ENCODE peak calls at places on chromosomes 7 and 10, in six cellular contexts. G is AG10803, Y is IMR-90, P is Panc1, X is suprapubic skin, B is lower leg skin. F is an unnamed sample.

GRCh38 chr7:149569025-149569725 is 71.6 kb upstream of the ZNF746 start:
- DNase-seq in G (peak), Y (peak), P (no peak), X (no peak), B (no peak), F (no peak)

GRCh38 chr10:86711957-86712708 is 43.8 kb downstream of the LDB3 start:
- DNase-seq in B (peak), P (no peak), G (peak), Y (peak), X (peak), F (peak)

GRCh38 chr7:35875292-35875691 is 74.4 kb downstream of the SEPTIN7 start:
- DNase-seq in P (no peak), X (no peak), G (peak), Y (peak), B (no peak), F (peak)

GRCh38 chr7:140646931-140647647 is 6.5 kb upstream of the DENND2A start:
- DNase-seq in Y (peak), G (no peak), X (peak), P (no peak), B (no peak), F (peak)

GRCh38 chr10:118543714-118544400 is 51.6 kb downstream of the PRLHR start:
- DNase-seq in G (peak), B (no peak), X (no peak), P (peak), Y (peak), F (peak)

GRCh38 chr7:159128767-159129166 is 15.9 kb downstream of the VIPR2 start:
- DNase-seq in G (no peak), P (no peak), Y (no peak), B (no peak), X (peak), F (no peak)

GRCh38 chr7:92874567-92874966 is 38.2 kb upstream of the CDK6 start:
- DNase-seq in G (no peak), Y (peak), P (no peak), X (no peak), B (no peak), F (peak)

GRCh38 chr7:41492603-41493002 is 210.3 kb downstream of the INHBA start:
- DNase-seq in X (no peak), B (no peak), P (no peak), Y (no peak), G (no peak), F (no peak)

GRCh38 chr7:144709066-144709465 is 126.8 kb downstream of the TPK1 start:
- DNase-seq in B (no peak), P (no peak), X (no peak), G (no peak), Y (no peak), F (no peak)

GRCh38 chr10:60522617-60523016 is 132.9 kb upstream of the ANK3 start:
- DNase-seq in X (no peak), G (no peak), B (no peak), P (no peak), Y (no peak), F (no peak)

GRCh38 chr10:73889014-73889413 is 14.7 kb upstream of the CAMK2G start:
- DNase-seq in Y (peak), P (no peak), X (no peak), G (peak), B (peak), F (peak)

GRCh38 chr7:157502701-157503111 is 165.9 kb downstream of the DNAJB6 start:
- DNase-seq in G (no peak), Y (no peak), X (no peak), B (no peak), P (no peak), F (no peak)

GRCh38 chr7:138197306-138197640 is 121.0 kb downstream of the AKR1D1 start:
- DNase-seq in Y (no peak), G (no peak), P (no peak), B (no peak), X (no peak), F (no peak)

GRCh38 chr10:116848032-116848911 is 1.0 kb upstream of the ENO4 start:
- DNase-seq in B (no peak), X (no peak), Y (no peak), G (peak), P (no peak), F (no peak)

GRCh38 chr7:142668495-142668894 is 80.8 kb upstream of the PRSS1 start:
- DNase-seq in B (no peak), G (no peak), X (no peak), Y (no peak), P (no peak), F (no peak)

GRCh38 chr7:142671506-142671905 is 77.8 kb upstream of the PRSS1 start:
- DNase-seq in G (no peak), P (no peak), Y (no peak), B (no peak), X (no peak), F (no peak)

GRCh38 chr7:142670504-142670903 is 78.8 kb upstream of the PRSS1 start:
- DNase-seq in X (no peak), P (no peak), B (no peak), Y (no peak), G (no peak), F (no peak)

GRCh38 chr7:142669074-142669654 is 80.1 kb upstream of the PRSS1 start:
- DNase-seq in X (no peak), G (peak), Y (peak), B (no peak), P (no peak), F (peak)
- TF ChIP-seq CTCF in X (peak), G (peak), Y (peak), B (no peak), P (no peak), F (peak)

GRCh38 chr7:142787034-142787768 is 16.4 kb downstream of the PRSS2 start:
- DNase-seq in X (no peak), P (no peak), Y (no peak), B (no peak), G (no peak), F (no peak)
- H3K4me3 ChIP-seq in X (no peak), P (no peak), Y (no peak), B (no peak), G (no peak), F (no peak)

GRCh38 chr10:133267829-133268228 is 8.8 kb downstream of the ADAM8 start:
- DNase-seq in G (no peak), P (no peak), X (no peak), Y (no peak), B (no peak), F (no peak)
- TF ChIP-seq CTCF in G (no peak), P (no peak), X (no peak), Y (no peak), B (no peak), F (no peak)

GRCh38 chr10:127776816-127777215 is 39.8 kb downstream of the FOXI2 start:
- DNase-seq in G (no peak), X (no peak), B (no peak), P (no peak), Y (no peak), F (no peak)

DNA sequence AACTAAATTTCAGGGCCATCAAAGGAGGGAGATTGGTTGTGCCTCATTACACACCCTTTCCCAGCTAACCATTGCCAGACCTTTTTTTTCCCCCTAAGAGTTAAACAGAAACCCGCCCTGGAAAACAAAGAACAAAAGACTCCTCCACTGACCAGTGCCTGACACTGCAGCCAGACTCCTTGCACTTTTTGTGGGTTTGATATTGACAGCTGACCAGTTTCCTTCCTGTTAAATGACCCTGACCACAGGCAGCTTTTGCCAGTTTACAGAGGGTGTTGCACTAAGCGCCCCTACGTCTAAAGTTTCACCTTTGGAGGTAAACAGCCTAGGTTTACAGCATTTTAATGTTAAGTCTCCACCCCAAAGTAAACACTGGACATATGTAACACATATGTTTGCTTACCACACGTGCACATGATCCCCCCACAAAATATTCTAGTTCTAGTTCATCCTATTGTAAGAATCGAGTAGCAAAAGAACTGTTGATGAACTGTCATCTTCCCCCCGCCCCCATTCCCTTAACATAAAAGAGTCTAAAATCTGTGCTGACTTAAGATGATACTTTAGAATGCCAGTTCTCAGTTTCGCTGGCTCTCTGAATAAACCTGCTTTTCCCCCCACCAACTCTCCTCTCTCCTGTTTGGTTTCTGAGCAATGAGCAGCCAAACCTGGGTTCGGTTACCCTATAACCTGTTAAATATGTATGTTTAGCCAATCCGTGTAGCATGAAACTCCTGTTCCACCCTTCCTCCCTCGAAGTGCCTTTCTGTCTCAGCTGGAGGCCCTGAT is 38.0 kb downstream of the FOXI2 start:
- DNase-seq in P (no peak), G (no peak), B (no peak), Y (no peak), X (no peak), F (no peak)
- H3K4me3 ChIP-seq in P (no peak), G (no peak), B (no peak), Y (no peak), X (no peak), F (no peak)

GRCh38 chr10:81843042-81843441 is 32.0 kb upstream of the NRG3 start:
- DNase-seq in B (no peak), P (no peak), G (no peak), Y (no peak), X (no peak), F (no peak)

DNA sequence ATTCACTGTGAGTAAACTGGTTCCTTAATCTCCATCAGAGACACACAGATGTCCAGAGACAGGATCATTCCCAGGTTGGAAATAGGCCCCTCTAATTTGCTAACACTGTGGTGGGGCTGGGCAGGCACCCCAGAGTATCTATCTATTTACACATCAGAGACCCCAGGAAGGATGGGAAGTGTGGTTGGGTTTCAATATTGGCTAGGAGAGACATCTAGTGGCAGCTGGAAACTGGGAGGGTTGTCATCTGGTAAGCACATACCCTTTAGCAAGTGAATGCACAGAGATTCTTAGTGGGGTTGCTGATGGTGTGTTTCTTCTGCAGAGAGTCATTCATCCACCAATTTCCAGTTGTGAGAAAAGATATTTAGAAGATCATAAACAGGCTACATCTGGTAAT is 36.0 kb upstream of the NRG3 start:
- DNase-seq in P (no peak), B (no peak), Y (no peak), G (no peak), X (no peak), F (no peak)
- TF ChIP-seq CTCF in P (peak), B (no peak), Y (no peak), G (no peak), X (no peak), F (no peak)

GRCh38 chr7:1122832-1123501 is 35.1 kb downstream of the GPER1 start:
- DNase-seq in P (no peak), X (peak), G (no peak), Y (no peak), B (no peak), F (no peak)
- H3K4me3 ChIP-seq in P (no peak), X (no peak), G (no peak), Y (no peak), B (no peak), F (peak)

GRCh38 chr7:50774299-50774698 is 8.4 kb downstream of the GRB10 start:
- DNase-seq in X (no peak), G (no peak), P (no peak), B (no peak), Y (no peak), F (no peak)
- TF ChIP-seq CTCF in X (no peak), G (no peak), P (peak), B (no peak), Y (no peak), F (peak)